ENCODE peak calls at places on chromosomes 16 and 17, in nine cellular contexts. X is type B pancreatic cell, A is mesothelial cell of epicardium, K is neural progenitor cell, V is left lung, Z is transverse colon, Y is prostate gland, G is endothelial cell, L is psoas muscle. D is an unnamed sample.
A peak's percentile ranks its signal among the peaks of the same experiment; 100 is the strongest.

GRCh38 chr17:17837966-17838962 is 1.5 kb upstream of the SREBF1 start:
- DNase-seq in X (no peak), Z (peak; percentile 64), G (peak; percentile 77), L (peak; percentile 59), V (peak; percentile 80), Y (peak; percentile 72), A (no peak), K (peak; percentile 41), D (no peak)

GRCh38 chr17:78359936-78360370 is at the start of gene SOCS3:
- DNase-seq in Y (peak; percentile 93), X (peak; percentile 95), G (peak; percentile 94), A (peak; percentile 91), L (peak; percentile 97), V (peak; percentile 97), Z (peak; percentile 96), K (peak; percentile 97), D (peak; percentile 93)

GRCh38 chr16:3173892-3174617 is 13.9 kb upstream of the OR1F1 start:
- DNase-seq in X (no peak), V (no peak), A (no peak), G (peak; percentile 68), Z (no peak), K (peak; percentile 87), Y (no peak), L (no peak), D (no peak)

GRCh38 chr17:32341141-32341856 is 674 bp downstream of the C17orf75 start:
- DNase-seq in L (no peak), K (no peak), Y (no peak), X (no peak), V (no peak), Z (no peak), A (no peak), G (no peak), D (no peak)

GRCh38 chr16:83969771-83970429 is 1.9 kb downstream of the NECAB2 start:
- DNase-seq in A (no peak), Z (no peak), V (no peak), K (peak; percentile 40), L (no peak), G (no peak), Y (no peak), X (no peak), D (no peak)

GRCh38 chr17:78407387-78407990 is 29.0 kb downstream of the PGS1 start:
- DNase-seq in A (no peak), L (peak; percentile 56), X (no peak), K (no peak), V (no peak), Z (no peak), Y (no peak), G (no peak), D (no peak)

GRCh38 chr17:18139498-18139897 is 30.9 kb downstream of the MYO15A start:
- DNase-seq in X (no peak), G (no peak), Z (no peak), Y (no peak), L (no peak), V (no peak), A (no peak), K (no peak), D (no peak)

GRCh38 chr16:79593754-79594153 is 6.8 kb downstream of the MAF start:
- DNase-seq in L (no peak), Y (no peak), V (no peak), Z (no peak), X (no peak), A (no peak), G (no peak), K (no peak), D (no peak)

GRCh38 chr16:9787717-9788116 is 394.5 kb downstream of the GRIN2A start:
- DNase-seq in Y (no peak), K (no peak), V (no peak), G (no peak), A (no peak), X (no peak), Z (no peak), L (no peak), D (no peak)

GRCh38 chr17:17156107-17156506 is 50.0 kb downstream of the PLD6 start:
- DNase-seq in X (no peak), Y (peak; percentile 27), L (no peak), K (no peak), V (no peak), G (no peak), Z (no peak), A (no peak), D (no peak)

GRCh38 chr17:31374503-31374902 is 17.0 kb upstream of the RAB11FIP4 start:
- DNase-seq in G (no peak), X (no peak), L (no peak), V (no peak), Z (no peak), K (no peak), A (no peak), Y (no peak), D (no peak)

GRCh38 chr16:27642753-27643152 is 92.8 kb downstream of the KATNIP start:
- DNase-seq in Y (no peak), X (no peak), K (peak; percentile 51), A (no peak), Z (no peak), L (no peak), V (no peak), G (no peak), D (no peak)

GRCh38 chr17:28950017-28950751 is 1.1 kb downstream of the PHF12 start:
- DNase-seq in V (peak; percentile 72), G (peak; percentile 50), X (no peak), Y (peak; percentile 42), A (no peak), L (peak; percentile 52), K (peak; percentile 76), Z (peak; percentile 61), D (peak; percentile 47)

GRCh38 chr17:8685396-8685795 is 54.9 kb upstream of the MYH10 start:
- DNase-seq in A (no peak), L (no peak), K (no peak), Z (no peak), V (no peak), G (no peak), Y (no peak), X (no peak), D (no peak)

DNA sequence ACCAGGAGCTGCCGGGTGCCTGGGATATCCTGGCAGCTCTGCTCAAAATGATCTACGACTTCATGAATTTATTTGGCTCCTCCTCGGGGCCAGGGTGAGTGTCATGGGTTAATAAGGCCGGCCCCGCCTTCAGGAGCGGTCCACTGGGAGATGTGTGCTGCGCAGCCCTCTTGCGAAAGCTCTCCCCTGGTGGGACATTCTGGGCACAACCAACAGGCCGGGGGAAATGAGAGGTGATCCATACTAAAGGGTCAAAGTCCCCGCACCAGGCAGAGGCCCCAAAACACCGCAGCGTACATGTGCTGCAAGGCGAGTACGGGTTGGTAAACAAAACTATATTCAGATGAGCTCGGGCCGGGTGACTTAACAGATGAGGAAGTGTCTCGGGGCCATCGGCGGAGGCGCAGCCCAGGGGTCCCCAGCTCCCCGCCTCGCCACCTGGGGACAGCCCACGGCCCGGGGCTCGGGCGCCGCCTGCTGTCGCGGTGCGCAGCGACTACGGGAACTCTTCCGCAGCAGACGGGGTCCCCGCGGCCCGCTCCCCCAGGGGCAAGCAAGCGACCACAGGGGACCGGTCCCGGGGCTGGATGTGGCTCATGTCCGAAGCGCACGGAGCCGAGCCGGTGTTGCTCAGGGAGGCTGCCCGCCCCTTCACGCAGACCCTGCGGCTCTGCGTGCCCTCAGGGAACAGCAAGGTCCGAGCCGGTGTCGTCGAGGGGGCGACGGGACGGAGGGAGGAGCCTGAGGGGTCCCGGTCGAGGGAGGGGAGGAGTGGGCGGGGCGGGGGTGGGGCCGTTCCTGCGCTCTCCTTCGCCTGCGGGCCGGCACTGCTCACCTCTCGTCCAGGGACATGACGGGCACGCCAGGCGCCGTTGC is at the start of gene RAB37:
- DNase-seq in Z (peak; percentile 59), A (no peak), Y (no peak), L (peak; percentile 48), G (peak; percentile 22), V (peak; percentile 61), K (peak; percentile 74), X (no peak), D (peak; percentile 74)
- TF ChIP-seq CTCF in Z (peak; percentile 46), A (no peak), Y (peak; percentile 46), L (peak; percentile 29), G (peak; percentile 27), V (peak; percentile 18), K (peak; percentile 54), X (peak; percentile 49), D (no peak)

DNA sequence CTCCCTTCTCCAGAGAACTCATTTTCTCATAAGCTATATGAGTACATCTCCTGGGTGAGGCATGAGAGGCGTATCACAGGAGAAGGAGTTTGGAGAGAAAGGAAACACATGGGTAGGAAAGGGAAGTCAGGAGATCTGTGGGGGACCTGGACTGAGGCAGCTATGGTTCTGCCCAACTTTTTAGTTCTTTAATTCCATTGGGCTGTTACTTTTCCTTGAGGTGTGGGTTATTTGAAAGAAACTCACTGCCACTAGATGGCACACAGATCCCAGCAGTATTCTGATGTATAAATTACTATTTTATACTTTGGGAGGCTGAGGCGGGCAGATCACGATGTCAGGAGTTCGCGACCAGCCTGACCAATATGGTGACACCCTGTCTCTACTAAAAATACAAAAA is 63.6 kb downstream of the NUP93 start:
- DNase-seq in V (no peak), X (no peak), A (no peak), G (peak; percentile 14), L (no peak), K (no peak), Y (no peak), Z (no peak), D (no peak)
- TF ChIP-seq CTCF in V (no peak), X (peak; percentile 64), A (no peak), G (no peak), L (no peak), K (peak; percentile 49), Y (peak; percentile 40), Z (peak; percentile 10), D (no peak)

GRCh38 chr17:50573866-50574571 is 13.5 kb downstream of the CACNA1G start:
- DNase-seq in K (no peak), L (no peak), Z (no peak), G (no peak), X (no peak), Y (no peak), V (no peak), A (no peak), D (no peak)

GRCh38 chr17:50576864-50577263 is 16.3 kb downstream of the CACNA1G start:
- DNase-seq in K (no peak), L (no peak), X (no peak), Y (no peak), G (no peak), Z (no peak), V (no peak), A (no peak), D (no peak)

GRCh38 chr17:50577451-50577954 is 17.0 kb downstream of the CACNA1G start:
- DNase-seq in L (no peak), A (no peak), G (no peak), V (no peak), Y (no peak), Z (no peak), K (no peak), X (no peak), D (no peak)

GRCh38 chr17:50578173-50578572 is 17.7 kb downstream of the CACNA1G start:
- DNase-seq in L (no peak), V (no peak), Y (no peak), X (no peak), G (no peak), A (no peak), K (no peak), Z (no peak), D (no peak)

GRCh38 chr17:50575581-50576210 is 15.2 kb downstream of the CACNA1G start:
- DNase-seq in V (no peak), K (no peak), A (no peak), L (no peak), X (no peak), Z (no peak), Y (no peak), G (peak; percentile 46), D (no peak)
- TF ChIP-seq CTCF in V (no peak), K (no peak), A (no peak), L (no peak), X (no peak), Z (no peak), Y (no peak), G (peak; percentile 20), D (no peak)

GRCh38 chr17:63573634-63574033 is 23.4 kb downstream of the DCAF7 start:
- DNase-seq in Z (no peak), V (no peak), L (no peak), A (no peak), G (no peak), K (peak; percentile 25), X (no peak), Y (no peak), D (no peak)
- TF ChIP-seq CTCF in Z (peak; percentile 28), V (no peak), L (peak; percentile 6), A (no peak), G (peak; percentile 44), K (peak; percentile 52), X (peak; percentile 68), Y (peak; percentile 5), D (no peak)